ENCODE peak calls at places on chromosomes 2 and 18, in nine cellular contexts. P is HFFc6; S is stimulated activated CD4-positive, alpha-beta T cell treated with anti-CD3 and anti-CD28 coated beads, Interleukin-15, amount 100 ng/mL, for 1 hour; V is AG10803; G is mammary epithelial cell; H is NCI-H1436; T is upper lobe of right lung; K is dermis blood vessel endothelial cell; Y is activated T-cell treated with anti-CD3 and anti-CD28 coated beads for 48 hours. Z is an unnamed sample.
A peak's percentile ranks its signal among the peaks of the same experiment; 100 is the strongest.

GRCh38 chr2:95297088-95297487 is at the start of gene KCNIP3:
- DNase-seq in K (no peak), T (no peak), H (peak; percentile 57), S (no peak), P (no peak), Y (no peak), G (no peak), V (no peak), Z (no peak)

GRCh38 chr2:71679481-71679880 is 226.1 kb downstream of the DYSF start:
- DNase-seq in S (no peak), P (no peak), V (no peak), T (no peak), G (no peak), H (no peak), Y (no peak), K (no peak), Z (no peak)

GRCh38 chr2:17620280-17620679 is 79.8 kb downstream of the VSNL1 start:
- DNase-seq in K (no peak), G (peak; percentile 91), H (no peak), T (no peak), V (peak; percentile 34), Y (no peak), S (no peak), P (no peak), Z (no peak)

GRCh38 chr2:164599954-164600589 is 21.2 kb downstream of the GRB14 start:
- DNase-seq in S (no peak), G (peak; percentile 70), H (peak; percentile 62), V (peak; percentile 69), K (peak; percentile 92), T (no peak), Y (no peak), P (peak; percentile 78), Z (peak; percentile 22)

GRCh38 chr2:185284696-185285095 is 453.9 kb upstream of the FSIP2 start:
- DNase-seq in T (no peak), H (no peak), G (no peak), P (no peak), K (no peak), Y (no peak), V (no peak), S (no peak), Z (no peak)

GRCh38 chr18:72700961-72701710 is 157.0 kb upstream of the CBLN2 start:
- DNase-seq in S (no peak), Y (no peak), H (peak; percentile 18), K (peak; percentile 29), V (peak; percentile 17), T (no peak), G (peak; percentile 14), P (no peak), Z (no peak)

GRCh38 chr2:930935-931334 is 19.7 kb upstream of the SNTG2 start:
- DNase-seq in P (no peak), Y (no peak), S (no peak), H (no peak), V (no peak), K (no peak), T (no peak), G (no peak), Z (no peak)

GRCh38 chr18:38575648-38576047 is 1010.0 kb upstream of the CELF4 start:
- DNase-seq in T (no peak), P (no peak), H (no peak), G (no peak), Y (no peak), V (no peak), K (no peak), S (no peak), Z (no peak)

GRCh38 chr2:68031546-68032160 is 31.2 kb downstream of the C1D start:
- DNase-seq in G (peak; percentile 48), Y (no peak), V (peak; percentile 64), S (no peak), H (peak; percentile 75), T (no peak), P (peak; percentile 68), K (peak; percentile 81), Z (no peak)

GRCh38 chr2:26610504-26611335 is 30.4 kb downstream of the CIB4 start:
- DNase-seq in K (no peak), P (no peak), T (peak; percentile 40), V (no peak), H (no peak), G (no peak), Y (no peak), S (no peak), Z (no peak)

GRCh38 chr18:53319628-53320027 is 904.8 kb downstream of the MBD2 start:
- DNase-seq in V (no peak), K (no peak), H (no peak), S (no peak), G (no peak), P (no peak), T (no peak), Y (no peak), Z (no peak)

GRCh38 chr2:6073260-6074141 is 381.3 kb downstream of the SOX11 start:
- DNase-seq in P (no peak), S (no peak), V (no peak), K (no peak), Y (no peak), T (no peak), G (no peak), H (peak; percentile 57), Z (no peak)

GRCh38 chr2:209687261-209687660 is 84.4 kb upstream of the UNC80 start:
- DNase-seq in K (no peak), G (peak; percentile 62), T (no peak), H (no peak), S (no peak), V (peak; percentile 5), Y (no peak), P (no peak), Z (no peak)

GRCh38 chr2:162232611-162233115 is 10.6 kb downstream of the FAP start:
- DNase-seq in V (no peak), Y (no peak), S (no peak), K (no peak), H (no peak), G (no peak), T (no peak), P (no peak), Z (no peak)

GRCh38 chr2:156476516-156477206 is 40.5 kb downstream of the GPD2 start:
- DNase-seq in S (no peak), H (no peak), Y (no peak), V (peak; percentile 82), G (peak; percentile 66), T (no peak), P (peak; percentile 66), K (no peak), Z (no peak)

GRCh38 chr2:15893085-15893484 is 47.3 kb upstream of the MYCN start:
- DNase-seq in P (no peak), G (no peak), S (no peak), V (no peak), H (no peak), K (no peak), T (no peak), Y (no peak), Z (no peak)

GRCh38 chr18:31860488-31860887 is 82.4 kb downstream of the TRAPPC8 start:
- DNase-seq in P (no peak), G (no peak), S (no peak), K (no peak), H (no peak), V (no peak), T (no peak), Y (no peak), Z (no peak)

GRCh38 chr2:149041482-149041881 is 3.0 kb downstream of the LYPD6B start:
- DNase-seq in V (no peak), H (no peak), P (no peak), K (no peak), Y (no peak), G (no peak), T (no peak), S (no peak), Z (no peak)

GRCh38 chr2:99935662-99936061 is 206.7 kb downstream of the AFF3 start:
- DNase-seq in S (no peak), T (no peak), G (no peak), H (no peak), K (no peak), Y (no peak), P (no peak), V (no peak), Z (peak; percentile 13)

GRCh38 chr2:85393836-85394235 is 16.3 kb downstream of the CAPG start:
- DNase-seq in G (no peak), H (no peak), V (peak; percentile 56), P (peak; percentile 43), Y (no peak), K (no peak), S (no peak), T (peak; percentile 49), Z (no peak)

GRCh38 chr18:33440011-33440383 is 524 bp downstream of the CCDC178 start:
- DNase-seq in H (peak; percentile 14), P (no peak), S (no peak), Y (no peak), K (peak; percentile 46), T (no peak), V (peak; percentile 12), G (peak; percentile 1), Z (no peak)

GRCh38 chr2:5725794-5726463 is 33.7 kb downstream of the SOX11 start:
- DNase-seq in V (no peak), P (no peak), T (no peak), Y (no peak), G (no peak), S (no peak), K (no peak), H (peak; percentile 39), Z (no peak)

GRCh38 chr2:206989306-206989705 is 50.0 kb downstream of the CPO start:
- DNase-seq in T (peak; percentile 70), P (no peak), G (no peak), S (no peak), H (no peak), Y (no peak), K (peak; percentile 62), V (no peak), Z (peak; percentile 13)

GRCh38 chr18:9531791-9532410 is 56.6 kb downstream of the RALBP1 start:
- DNase-seq in K (no peak), V (peak; percentile 38), P (peak; percentile 77), Y (no peak), S (no peak), T (no peak), H (no peak), G (peak; percentile 87), Z (no peak)

GRCh38 chr2:3681625-3682024 is 21.8 kb upstream of the DCDC2C start:
- DNase-seq in V (no peak), K (no peak), H (no peak), T (no peak), P (no peak), S (no peak), G (no peak), Y (no peak), Z (no peak)

GRCh38 chr18:59268722-59269562 is 4.3 kb downstream of the RAX start:
- DNase-seq in G (no peak), P (no peak), K (peak; percentile 44), T (peak; percentile 74), H (no peak), V (no peak), S (no peak), Y (peak; percentile 65), Z (peak; percentile 26)

GRCh38 chr2:152453129-152453642 is 118.2 kb downstream of the FMNL2 start:
- DNase-seq in Y (no peak), P (no peak), T (no peak), H (no peak), V (no peak), G (no peak), S (no peak), K (no peak), Z (no peak)

GRCh38 chr18:48405108-48405507 is 4.1 kb downstream of the ZBTB7C start:
- DNase-seq in T (no peak), G (peak; percentile 75), V (peak; percentile 15), K (no peak), Y (no peak), S (no peak), P (peak; percentile 43), H (no peak), Z (no peak)

GRCh38 chr2:54768772-54769428 is 45.4 kb downstream of the EML6 start:
- DNase-seq in P (no peak), S (no peak), H (no peak), K (no peak), V (peak; percentile 23), Y (no peak), T (no peak), G (no peak), Z (no peak)

GRCh38 chr2:188324067-188324466 is 32.4 kb downstream of the GULP1 start:
- DNase-seq in H (no peak), T (no peak), G (no peak), S (no peak), P (peak; percentile 43), Y (no peak), V (no peak), K (no peak), Z (no peak)

GRCh38 chr2:161586517-161587167 is 37.6 kb upstream of the SLC4A10 start:
- DNase-seq in S (no peak), T (no peak), P (peak; percentile 16), H (peak; percentile 10), V (peak; percentile 13), Y (no peak), G (no peak), K (peak; percentile 56), Z (no peak)

Z was measured in stimulated activated naive B cell treated with anti-CD40 and anti-IgM and Interleukin-4, amounts not matched to agents 10 μg/mL and 1 μg/mL and 100 μg/mL, for 72 hours.